ENCODE peak calls at places on chromosomes 7 and 10, in six cellular contexts. V is sigmoid colon; B is GM23338; C is heart right ventricle; R is stomach; Y is CD8-positive, alpha-beta memory T cell. N is an unnamed sample. For H3K27me3, the result is how much of the 10 kb centered on the place peaks cover.

GRCh38 chr10:29471483-29471859 is 163.3 kb downstream of the SVIL start:
- DNase-seq in V (no peak), B (no peak), C (no peak), R (no peak), Y (no peak), N (no peak)

GRCh38 chr7:77862691-77863090 is 64.1 kb downstream of the PHTF2 start:
- DNase-seq in V (no peak), B (no peak), C (no peak), R (no peak), Y (no peak), N (no peak)

GRCh38 chr7:131012477-131013031 is 278.5 kb upstream of the KLF14 start:
- DNase-seq in V (no peak), B (no peak), C (no peak), R (no peak), Y (no peak), N (no peak)

GRCh38 chr7:47551550-47552121 is 30.3 kb downstream of the TNS3 start:
- DNase-seq in V (no peak), B (no peak), C (peak), R (no peak), Y (no peak), N (no peak)

GRCh38 chr10:104049497-104050250 is 36.0 kb downstream of the COL17A1 start:
- DNase-seq in V (no peak), B (no peak), C (no peak), R (no peak), Y (no peak), N (peak)

GRCh38 chr7:78315119-78315518 is 516.5 kb downstream of the PHTF2 start:
- DNase-seq in V (no peak), B (no peak), C (no peak), R (no peak), Y (no peak), N (no peak)

GRCh38 chr10:16716051-16716450 is 101.2 kb downstream of the RSU1 start:
- DNase-seq in V (no peak), B (no peak), C (no peak), R (no peak), Y (no peak), N (no peak)

GRCh38 chr10:110708776-110709443 is 64.8 kb downstream of the RBM20 start:
- DNase-seq in V (no peak), B (no peak), C (no peak), R (no peak), Y (no peak), N (no peak)

GRCh38 chr7:27501001-27501400 is 161.7 kb downstream of the HIBADH start:
- DNase-seq in V (no peak), B (no peak), C (no peak), R (no peak), Y (no peak), N (no peak)

GRCh38 chr10:34758447-34758996 is 56.6 kb downstream of the PARD3 start:
- DNase-seq in V (no peak), B (no peak), C (no peak), R (no peak), Y (no peak), N (peak)

GRCh38 chr10:30518907-30519306 is 84.9 kb downstream of the MAP3K8 start:
- DNase-seq in V (no peak), B (no peak), C (no peak), R (no peak), Y (no peak), N (no peak)

GRCh38 chr7:120841608-120842007 is 16.3 kb downstream of the TSPAN12 start:
- DNase-seq in V (no peak), B (no peak), C (no peak), R (no peak), Y (no peak), N (no peak)

GRCh38 chr7:66687186-66687585 is 53.3 kb upstream of the RABGEF1 start:
- DNase-seq in V (no peak), B (no peak), C (no peak), R (no peak), Y (no peak), N (no peak)

GRCh38 chr7:158094671-158095256 is 492.9 kb downstream of the PTPRN2 start:
- DNase-seq in V (peak), B (peak), C (no peak), R (peak), Y (no peak), N (no peak)

GRCh38 chr7:123067814-123068213 is 72.3 kb upstream of the TAS2R16 start:
- DNase-seq in V (no peak), B (no peak), C (no peak), R (no peak), Y (no peak), N (no peak)

GRCh38 chr7:32163141-32163806 is 93.1 kb upstream of the PDE1C start:
- DNase-seq in V (peak), B (no peak), C (peak), R (no peak), Y (no peak), N (peak)

GRCh38 chr7:69277361-69277760 is 320.9 kb upstream of the AUTS2 start:
- DNase-seq in V (no peak), B (no peak), C (no peak), R (no peak), Y (no peak), N (no peak)

GRCh38 chr7:156725074-156725473 is 84.5 kb downstream of the RNF32 start:
- DNase-seq in V (no peak), B (peak), C (no peak), R (no peak), Y (no peak), N (peak)

GRCh38 chr10:100972115-100972903 is 3.0 kb downstream of the SEMA4G start:
- DNase-seq in V (peak), B (no peak), C (no peak), R (no peak), Y (no peak), N (no peak)

GRCh38 chr10:60649485-60650271 is 128.6 kb upstream of the CDK1 start:
- DNase-seq in V (no peak), B (no peak), C (no peak), R (no peak), Y (no peak), N (no peak)

GRCh38 chr10:119658274-119658673 is 7.1 kb downstream of the BAG3 start:
- DNase-seq in V (peak), B (peak), C (peak), R (peak), Y (no peak), N (peak)

GRCh38 chr7:128911441-128912031 is 1.0 kb upstream of the KCP start:
- DNase-seq in V (peak), B (peak), C (peak), R (peak), Y (peak), N (peak)

GRCh38 chr10:80619036-80619435 is 81.3 kb downstream of the SH2D4B start:
- DNase-seq in V (no peak), B (no peak), C (no peak), R (no peak), Y (no peak), N (no peak)

GRCh38 chr10:80617807-80618206 is 80.1 kb downstream of the SH2D4B start:
- DNase-seq in V (no peak), B (no peak), C (no peak), R (no peak), Y (no peak), N (no peak)

GRCh38 chr10:80622153-80622552 is 84.5 kb downstream of the SH2D4B start:
- DNase-seq in V (no peak), B (no peak), C (no peak), R (no peak), Y (no peak), N (no peak)
- H3K4me3 ChIP-seq in V (no peak), B (no peak), C (no peak), R (no peak), Y (no peak), N (no peak)

GRCh38 chr10:43264324-43264986 is 2.4 kb downstream of the RASGEF1A start:
- DNase-seq in V (no peak), B (no peak), C (no peak), R (no peak), Y (no peak), N (no peak)

GRCh38 chr10:43263551-43264323 is 3.1 kb downstream of the RASGEF1A start:
- DNase-seq in V (peak), B (peak), C (no peak), R (peak), Y (no peak), N (no peak)

GRCh38 chr10:43267811-43268210 is 946 bp upstream of the RASGEF1A start:
- DNase-seq in V (no peak), B (no peak), C (no peak), R (no peak), Y (no peak), N (peak)

GRCh38 chr10:43264987-43265798 is 1.7 kb downstream of the RASGEF1A start:
- DNase-seq in V (no peak), B (no peak), C (no peak), R (peak), Y (no peak), N (peak)

DNA sequence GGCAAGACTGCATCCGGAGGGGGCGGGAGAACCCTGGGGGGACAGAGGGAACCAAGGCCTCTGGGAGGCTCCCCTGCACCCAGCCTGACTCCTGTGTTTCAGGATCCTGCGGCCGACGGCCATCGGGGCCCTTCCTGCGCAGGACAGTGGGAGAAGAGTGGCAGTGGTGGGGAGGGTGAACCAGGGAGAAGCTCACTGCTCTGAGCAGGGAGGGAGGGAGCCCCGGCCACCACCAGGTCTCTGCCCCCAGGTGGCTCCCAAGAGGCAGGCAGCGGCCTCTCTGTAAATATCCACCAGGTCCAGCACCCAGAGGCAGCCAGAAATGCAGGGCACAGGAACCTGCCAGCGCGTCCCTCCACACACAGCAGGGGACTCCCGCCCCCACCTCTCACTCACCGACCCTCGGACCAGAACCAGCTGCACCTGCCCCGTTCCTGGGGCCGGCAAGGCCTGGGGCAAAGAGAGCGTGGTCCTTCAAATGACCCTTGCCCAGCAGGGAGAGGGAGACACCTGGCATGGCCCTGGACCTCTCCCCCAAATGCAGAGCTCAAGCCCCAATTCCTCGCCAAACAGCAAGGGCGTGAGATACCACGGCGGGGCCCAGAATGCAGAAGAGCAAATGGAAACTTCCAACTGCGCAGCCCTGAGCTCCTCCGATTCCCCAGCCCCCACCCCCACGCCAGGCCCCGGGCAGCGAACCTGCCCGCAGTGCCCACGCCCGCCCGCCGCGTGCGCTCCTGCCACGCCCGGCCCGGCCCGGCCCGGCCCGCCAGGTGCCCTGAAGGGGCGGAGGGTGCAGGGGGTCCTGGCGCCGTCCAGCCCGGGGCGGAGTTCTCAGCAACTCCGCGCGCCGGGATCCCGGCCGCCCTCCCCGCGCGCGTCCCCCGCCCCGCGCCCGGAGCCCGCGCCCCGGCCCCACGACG is 805 bp downstream of the RASGEF1A start:
- DNase-seq in V (no peak), B (peak), C (no peak), R (peak), Y (peak), N (peak)
- H3K27me3 ChIP-seq in V (under half), B (under half), C (half or more), R (half or more), Y (under half), N (under half)

GRCh38 chr10:128542659-128543058 is 416.4 kb upstream of the MKI67 start:
- DNase-seq in V (no peak), B (no peak), C (no peak), R (no peak), Y (no peak), N (no peak)

GRCh38 chr10:128546651-128547165 is 420.5 kb upstream of the MKI67 start:
- DNase-seq in V (no peak), B (no peak), C (no peak), R (no peak), Y (no peak), N (no peak)

GRCh38 chr10:128543186-128543585 is 417.0 kb upstream of the MKI67 start:
- DNase-seq in V (no peak), B (no peak), C (no peak), R (no peak), Y (no peak), N (no peak)

GRCh38 chr10:128549192-128549591 is 423.0 kb upstream of the MKI67 start:
- DNase-seq in V (no peak), B (no peak), C (no peak), R (no peak), Y (no peak), N (no peak)

GRCh38 chr10:128545216-128545615 is 419.0 kb upstream of the MKI67 start:
- DNase-seq in V (no peak), B (no peak), C (no peak), R (no peak), Y (no peak), N (no peak)
- H3K4me3 ChIP-seq in V (no peak), B (no peak), C (no peak), R (no peak), Y (no peak), N (no peak)

DNA sequence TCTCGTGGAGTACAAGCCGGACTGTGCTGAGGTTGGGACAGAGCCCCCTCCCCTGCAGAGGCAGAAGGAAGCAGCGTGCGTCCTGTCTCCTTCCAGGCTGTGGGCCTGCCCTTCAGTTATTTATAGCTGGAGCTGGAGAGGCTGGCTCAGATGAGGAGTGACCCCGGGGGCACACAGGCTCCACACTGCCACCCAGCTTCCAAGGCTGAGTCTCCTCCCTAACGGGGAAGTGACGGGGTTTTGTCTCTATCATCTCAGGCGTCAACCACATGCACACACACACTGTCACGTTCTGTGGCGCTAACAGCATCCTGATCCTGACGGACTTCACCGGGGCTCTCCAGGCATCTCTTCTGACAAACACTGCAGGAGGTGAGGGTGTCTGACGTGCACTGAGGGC is 25.4 kb downstream of the AMZ1 start:
- DNase-seq in V (no peak), B (peak), C (peak), R (no peak), Y (no peak), N (no peak)
- H3K27me3 ChIP-seq in V (under half), B (under half), C (under half), R (under half), Y (under half), N (under half)

GRCh38 chr10:32987172-32987571 is 29.1 kb upstream of the ITGB1 start:
- DNase-seq in V (no peak), B (no peak), C (no peak), R (no peak), Y (no peak), N (no peak)

GRCh38 chr10:32983333-32983909 is 25.4 kb upstream of the ITGB1 start:
- DNase-seq in V (no peak), B (no peak), C (no peak), R (no peak), Y (peak), N (no peak)

GRCh38 chr10:32984003-32984600 is 26.1 kb upstream of the ITGB1 start:
- DNase-seq in V (no peak), B (no peak), C (no peak), R (no peak), Y (no peak), N (no peak)

GRCh38 chr10:32985781-32986350 is 27.8 kb upstream of the ITGB1 start:
- DNase-seq in V (no peak), B (no peak), C (no peak), R (no peak), Y (no peak), N (no peak)

GRCh38 chr10:32985341-32985764 is 27.3 kb upstream of the ITGB1 start:
- DNase-seq in V (no peak), B (no peak), C (no peak), R (no peak), Y (no peak), N (no peak)
- H3K4me3 ChIP-seq in V (no peak), B (no peak), C (no peak), R (no peak), Y (no peak), N (no peak)